ENCODE peak calls at places on chromosomes 12 and 14, in six cellular contexts. T is ascending aorta; N is HuH-7.5; L is NCI-H187; G is stimulated activated naive B cell treated with anti-CD40 and anti-IgM and Interleukin-4, amounts not matched to agents 10 μg/mL and 1 μg/mL and 100 μg/mL, for 72 hours; H is epithelial cell of esophagus. D is an unnamed sample.

GRCh38 chr12:18601962-18602361 is 135.8 kb downstream of the PLCZ1 start:
- DNase-seq in T (no peak), N (no peak), L (no peak), G (no peak), H (no peak), D (no peak)

GRCh38 chr12:102343361-102344121 is 136.8 kb downstream of the IGF1 start:
- DNase-seq in T (no peak), N (peak; percentile 17), L (no peak), G (no peak), H (peak; percentile 52), D (no peak)

GRCh38 chr12:39441189-39441962 is 1.5 kb downstream of the KIF21A start:
- DNase-seq in T (no peak), N (no peak), L (no peak), G (no peak), H (no peak), D (no peak)

GRCh38 chr14:102645746-102646440 is 53.4 kb downstream of the RCOR1 start:
- DNase-seq in T (no peak), N (no peak), L (no peak), G (no peak), H (no peak), D (no peak)

GRCh38 chr12:30437616-30438015 is 258.1 kb downstream of the IPO8 start:
- DNase-seq in T (no peak), N (no peak), L (no peak), G (no peak), H (no peak), D (no peak)

GRCh38 chr12:25975682-25976081 is 17.2 kb downstream of the RASSF8 start:
- DNase-seq in T (no peak), N (no peak), L (no peak), G (no peak), H (no peak), D (no peak)

GRCh38 chr12:108599541-108599940 is 1.7 kb upstream of the TMEM119 start:
- DNase-seq in T (no peak), N (no peak), L (no peak), G (no peak), H (no peak), D (no peak)

GRCh38 chr14:71467419-71467818 is 464.8 kb upstream of the RGS6 start:
- DNase-seq in T (no peak), N (no peak), L (no peak), G (no peak), H (peak; percentile 26), D (no peak)

GRCh38 chr12:6336859-6337744 is 4.8 kb downstream of the TNFRSF1A start:
- DNase-seq in T (no peak), N (no peak), L (no peak), G (no peak), H (no peak), D (no peak)

GRCh38 chr14:99280041-99280731 is 8.2 kb upstream of the BCL11B start:
- DNase-seq in T (peak; percentile 44), N (no peak), L (no peak), G (no peak), H (no peak), D (no peak)

GRCh38 chr12:111024205-111024794 is 103.9 kb upstream of the MYL2 start:
- DNase-seq in T (no peak), N (peak; percentile 75), L (no peak), G (peak; percentile 28), H (peak; percentile 62), D (no peak)